ENCODE peak calls at places on chromosomes 5 and 9, in seven cellular contexts. W is spleen, Y is astrocyte, Z is HL-60, M is heart right ventricle, L is brain microvascular endothelial cell, J is ovary. F is an unnamed sample. For H3K27me3, the result is how much of the 10 kb centered on the place peaks cover.

GRCh38 chr5:65760504-65761275 is 38.7 kb downstream of the NLN start:
- DNase-seq in W (no peak), Y (peak), Z (no peak), L (peak), M (peak), J (no peak), F (peak)

GRCh38 chr5:154072782-154073171 is 34.0 kb downstream of the MFAP3 start:
- DNase-seq in J (no peak), M (no peak), W (no peak), Z (no peak), Y (no peak), L (no peak), F (no peak)

GRCh38 chr5:149633671-149634350 is 52.5 kb downstream of the ARHGEF37 start:
- DNase-seq in J (no peak), Z (no peak), M (no peak), Y (peak), L (peak), W (no peak), F (no peak)

GRCh38 chr5:173448856-173449255 is 120.6 kb upstream of the STC2 start:
- DNase-seq in W (no peak), Y (no peak), Z (no peak), L (no peak), M (no peak), J (no peak), F (no peak)

GRCh38 chr9:36141288-36141687 is 4.8 kb downstream of the GLIPR2 start:
- DNase-seq in Z (no peak), J (no peak), M (no peak), Y (no peak), L (no peak), W (peak), F (peak)

GRCh38 chr9:133155156-133155555 is 8.6 kb downstream of the GBGT1 start:
- DNase-seq in Z (no peak), L (no peak), J (no peak), M (no peak), W (peak), Y (no peak), F (no peak)

GRCh38 chr9:109907400-109907799 is 127.4 kb downstream of the PALM2AKAP2 start:
- DNase-seq in Z (no peak), J (no peak), M (peak), W (no peak), Y (no peak), L (no peak), F (no peak)

GRCh38 chr9:1916676-1917075 is 98.5 kb upstream of the SMARCA2 start:
- DNase-seq in Y (no peak), Z (no peak), J (no peak), L (no peak), W (no peak), M (no peak), F (peak)

GRCh38 chr9:69916950-69917349 is 96.3 kb downstream of the CFAP95 start:
- DNase-seq in W (no peak), Y (no peak), L (no peak), M (no peak), J (no peak), Z (no peak), F (no peak)

GRCh38 chr9:87067426-87067825 is 120.1 kb upstream of the GAS1 start:
- DNase-seq in Y (no peak), W (no peak), Z (no peak), J (no peak), M (no peak), L (no peak), F (no peak)

GRCh38 chr5:121919091-121919490 is 42.7 kb upstream of the SRFBP1 start:
- DNase-seq in W (no peak), M (no peak), J (no peak), Y (no peak), Z (no peak), L (no peak), F (no peak)

GRCh38 chr5:159095882-159096554 is 3.7 kb downstream of the EBF1 start:
- DNase-seq in J (no peak), M (peak), Y (no peak), L (no peak), W (no peak), Z (no peak), F (no peak)
- H3K4me3 ChIP-seq in J (peak), M (peak), Y (no peak), L (peak), W (no peak), Z (no peak), F (no peak)

GRCh38 chr9:130930804-130931349 is 8.2 kb downstream of the FIBCD1 start:
- DNase-seq in Z (no peak), L (no peak), M (no peak), W (no peak), Y (no peak), J (no peak), F (no peak)

GRCh38 chr9:130929571-130930022 is 9.4 kb downstream of the FIBCD1 start:
- DNase-seq in J (no peak), Z (no peak), L (no peak), W (no peak), M (no peak), Y (no peak), F (no peak)

GRCh38 chr9:130927338-130927737 is 11.7 kb downstream of the FIBCD1 start:
- DNase-seq in W (no peak), Z (no peak), J (no peak), L (no peak), Y (no peak), M (no peak), F (peak)

GRCh38 chr9:130930132-130930803 is 8.8 kb downstream of the FIBCD1 start:
- DNase-seq in W (no peak), L (no peak), Y (no peak), J (no peak), Z (no peak), M (no peak), F (no peak)

DNA sequence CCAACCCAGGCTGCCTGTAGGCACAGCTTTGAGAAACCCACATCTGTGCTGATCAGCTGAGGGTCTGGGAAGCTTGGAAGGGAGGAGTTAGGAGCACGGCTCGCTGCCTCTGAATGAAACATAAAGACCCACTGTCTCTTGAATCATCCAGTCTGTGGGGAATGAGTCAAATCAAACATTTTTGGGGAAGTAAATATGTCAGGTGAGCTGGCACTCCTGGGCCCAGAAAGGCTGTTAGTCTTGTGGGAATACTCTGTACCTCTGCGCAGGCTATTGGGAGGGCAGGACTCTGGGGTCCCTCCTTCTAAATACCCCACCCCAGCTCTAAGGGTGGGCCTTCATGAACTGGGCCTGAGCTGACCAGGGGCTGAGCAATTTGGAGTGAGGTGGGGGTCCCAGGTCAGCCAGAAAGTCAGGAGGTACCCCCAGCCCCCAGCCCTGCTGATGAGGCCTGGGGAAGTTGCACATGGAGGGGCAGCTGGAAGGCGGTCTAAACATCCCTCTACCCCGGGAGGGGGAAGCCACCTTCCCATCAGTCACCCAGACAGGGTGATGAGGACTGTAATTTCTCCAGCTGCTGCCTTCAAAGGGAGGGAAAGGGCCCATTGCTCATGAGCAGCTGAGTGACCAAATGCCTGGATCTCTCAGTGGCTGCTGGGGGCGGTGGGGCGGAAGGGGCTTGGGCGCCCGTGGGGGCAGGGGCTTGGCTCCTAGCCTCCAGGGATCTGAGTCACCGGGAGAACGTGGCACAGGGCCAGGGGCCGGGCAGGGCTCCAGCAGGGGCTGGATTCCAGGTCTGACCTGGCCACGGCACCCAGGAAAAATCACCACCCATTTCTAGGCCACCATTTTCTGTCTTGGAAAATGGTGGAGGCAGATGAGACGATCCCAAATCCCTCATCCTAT is 10.8 kb downstream of the FIBCD1 start:
- DNase-seq in L (peak), J (no peak), Y (peak), Z (no peak), M (peak), W (no peak), F (peak)
- H3K27me3 ChIP-seq in L (under half), J (under half), Y (under half), Z (under half), M (under half), W (under half), F (under half)

GRCh38 chr5:38420246-38420645 is 136.2 kb downstream of the LIFR start:
- DNase-seq in Y (no peak), M (no peak), Z (no peak), L (no peak), J (no peak), W (no peak), F (no peak)

GRCh38 chr5:38420691-38421395 is 135.6 kb downstream of the LIFR start:
- DNase-seq in W (no peak), J (peak), Z (peak), L (peak), Y (peak), M (peak), F (peak)

GRCh38 chr5:38414348-38414747 is 142.1 kb downstream of the LIFR start:
- DNase-seq in W (no peak), Y (no peak), Z (no peak), L (no peak), M (no peak), J (no peak), F (peak)

GRCh38 chr5:38413696-38414095 is 142.8 kb downstream of the LIFR start:
- DNase-seq in M (no peak), W (no peak), Y (no peak), Z (no peak), L (no peak), J (no peak), F (no peak)

DNA sequence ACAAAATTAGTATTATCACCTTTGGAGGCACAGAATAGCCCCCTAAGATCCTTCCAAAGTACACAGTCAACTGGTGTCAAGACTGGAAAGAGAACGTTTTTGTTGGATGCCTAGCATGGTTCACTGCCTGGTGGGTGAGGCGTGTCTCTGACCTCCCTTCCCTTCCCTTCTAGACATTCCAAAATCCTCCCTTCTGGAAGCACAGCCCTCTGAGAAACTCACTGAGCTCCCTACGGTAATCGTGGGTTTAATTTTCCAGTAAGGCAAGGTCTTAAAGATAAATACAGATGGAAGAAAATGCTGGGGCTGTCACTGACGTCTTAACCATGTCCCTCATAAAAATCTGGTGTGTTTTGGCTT is 138.8 kb downstream of the LIFR start:
- DNase-seq in J (no peak), W (no peak), L (no peak), Y (no peak), M (no peak), Z (no peak), F (no peak)
- H3K4me3 ChIP-seq in J (no peak), W (no peak), L (no peak), Y (no peak), M (no peak), Z (no peak), F (no peak)

GRCh38 chr5:6823996-6824395 is 110.8 kb downstream of the TENT4A start:
- DNase-seq in Y (no peak), Z (no peak), L (no peak), J (no peak), M (no peak), W (no peak), F (no peak)

GRCh38 chr5:6826756-6827155 is 113.5 kb downstream of the TENT4A start:
- DNase-seq in L (no peak), Z (no peak), M (no peak), Y (no peak), J (no peak), W (no peak), F (no peak)

GRCh38 chr5:6822556-6823343 is 109.5 kb downstream of the TENT4A start:
- DNase-seq in L (no peak), Z (no peak), J (no peak), M (no peak), W (no peak), Y (no peak), F (no peak)

GRCh38 chr5:6827815-6828214 is 114.6 kb downstream of the TENT4A start:
- DNase-seq in W (no peak), Y (no peak), M (no peak), L (no peak), J (no peak), Z (no peak), F (no peak)

GRCh38 chr5:6825678-6826244 is 112.5 kb downstream of the TENT4A start:
- DNase-seq in M (no peak), L (no peak), Z (no peak), W (no peak), Y (no peak), J (no peak), F (no peak)
- H3K27me3 ChIP-seq in M (under half), L (under half), Z (under half), W (under half), Y (under half), J (under half), F (under half)

GRCh38 chr9:93132946-93133640 is 958 bp downstream of the NINJ1 start:
- DNase-seq in Z (no peak), W (peak), M (no peak), L (no peak), J (peak), Y (no peak), F (peak)
- H3K4me3 ChIP-seq in Z (peak), W (peak), M (peak), L (peak), J (peak), Y (peak), F (peak)

DNA sequence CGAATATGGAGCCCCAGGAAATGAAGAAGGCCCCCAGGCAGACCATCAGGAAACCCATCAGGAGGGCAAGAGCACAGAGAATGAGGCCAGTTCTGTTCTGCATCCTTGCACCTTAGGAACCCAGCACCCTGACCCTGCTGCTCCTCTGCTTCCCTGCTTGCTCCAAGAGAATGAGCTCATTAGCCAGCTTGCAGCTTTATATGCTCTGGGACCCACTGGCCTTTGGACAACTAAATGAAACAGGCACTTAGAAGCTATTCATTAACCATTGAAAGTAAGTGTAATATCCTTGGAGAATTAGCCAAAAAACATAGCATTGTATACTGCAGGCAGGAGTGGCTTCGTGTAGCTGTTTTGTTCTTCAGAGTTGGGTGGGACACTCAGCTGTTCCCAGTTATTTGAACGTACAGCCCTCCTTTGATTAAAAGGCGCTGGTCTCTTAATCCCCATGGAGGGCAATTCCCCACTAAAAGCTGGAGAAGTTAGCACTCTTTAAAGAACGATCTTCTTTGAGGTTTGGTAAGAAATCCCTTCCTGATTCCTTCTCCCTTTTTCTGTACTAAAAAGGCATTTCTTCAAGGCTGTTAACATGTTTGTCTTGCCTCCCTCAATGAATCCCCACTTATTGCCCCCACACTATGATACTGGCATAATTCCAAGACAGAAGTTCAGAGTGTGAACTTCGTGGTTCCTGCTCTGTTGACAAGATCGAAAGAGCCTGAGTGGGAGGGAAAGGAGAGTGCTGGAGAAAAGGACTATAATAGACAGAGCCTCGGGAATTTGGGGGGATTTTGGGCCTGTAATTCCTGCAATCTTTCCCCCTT is at the start of gene TMEM252:
- DNase-seq in Y (no peak), L (no peak), Z (no peak), W (no peak), M (no peak), J (no peak), F (no peak)
- H3K27me3 ChIP-seq in Y (under half), L (under half), Z (under half), W (under half), M (under half), J (under half), F (under half)

F was measured in MG63.